ENCODE peak calls at places on chromosomes 1 and 21, in five cellular contexts. V is tibial artery, T is NCI-H1092, N is KBM-7, S is hippocampal formation. X is an unnamed sample.

GRCh38 chr1:235088907-235089306 is 39.7 kb downstream of the TOMM20 start:
- DNase-seq in V (no peak), T (no peak), N (no peak), S (no peak), X (no peak)

GRCh38 chr21:24941316-24942185 is 665.7 kb downstream of the MRPL39 start:
- DNase-seq in V (no peak), T (peak), N (no peak), S (no peak), X (no peak)

GRCh38 chr1:44576456-44577150 is 97.7 kb downstream of the TMEM53 start:
- DNase-seq in V (no peak), T (peak), N (no peak), S (peak), X (no peak)

GRCh38 chr1:246860401-246860800 is 71.3 kb downstream of the AHCTF1 start:
- DNase-seq in V (no peak), T (no peak), N (no peak), S (no peak), X (no peak)

GRCh38 chr1:115052454-115053083 is 22.9 kb downstream of the TSHB start:
- DNase-seq in V (no peak), T (peak), N (peak), S (no peak), X (peak)

GRCh38 chr1:14606632-14607031 is 8.1 kb downstream of the KAZN start:
- DNase-seq in V (no peak), T (no peak), N (peak), S (peak), X (peak)

GRCh38 chr1:5947978-5948680 is 44.1 kb downstream of the NPHP4 start:
- DNase-seq in V (peak), T (no peak), N (no peak), S (no peak), X (no peak)

GRCh38 chr1:230501845-230502244 is 75.7 kb upstream of the PGBD5 start:
- DNase-seq in V (no peak), T (no peak), N (no peak), S (no peak), X (no peak)

GRCh38 chr1:7922301-7922700 is 18.3 kb downstream of the TNFRSF9 start:
- DNase-seq in V (no peak), T (no peak), N (no peak), S (no peak), X (peak)

X was measured in MV-4-11.